ENCODE peak calls at places on chromosome 1, in five cellular contexts. B is HFF-Myc; A is AG04450; S is AG04449; L is activated T-helper 9 cell treated with anti-CD3 and anti-CD28 coated beads, Interleukin-2, amount 50 U/mL, for 16 hours. T is an unnamed sample.

GRCh38 chr1:219924348-219924747 is 4.0 kb downstream of the SLC30A10 start:
- DNase-seq in A (no peak), L (no peak), B (no peak), S (no peak), T (no peak)

GRCh38 chr1:68117416-68117815 is 67.0 kb upstream of the DIRAS3 start:
- DNase-seq in A (no peak), L (no peak), B (no peak), S (no peak), T (no peak)

GRCh38 chr1:31705080-31705866 is 1.5 kb upstream of the COL16A1 start:
- DNase-seq in S (no peak), L (peak; percentile 45), B (no peak), A (no peak), T (peak; percentile 43)

GRCh38 chr1:197618065-197618464 is 157.2 kb downstream of the DENND1B start:
- DNase-seq in B (no peak), A (no peak), L (no peak), S (no peak), T (no peak)

GRCh38 chr1:35675773-35676172 is 34.4 kb upstream of the PSMB2 start:
- DNase-seq in L (no peak), A (no peak), B (no peak), S (no peak), T (no peak)

GRCh38 chr1:234730542-234731370 is 120.8 kb upstream of the IRF2BP2 start:
- DNase-seq in L (no peak), A (no peak), S (no peak), B (no peak), T (no peak)

GRCh38 chr1:12067900-12068821 is 5.1 kb downstream of the TNFRSF8 start:
- DNase-seq in A (peak; percentile 24), S (no peak), L (peak; percentile 40), B (peak; percentile 43), T (peak; percentile 38)

GRCh38 chr1:85025940-85026339 is 22.4 kb downstream of the MCOLN3 start:
- DNase-seq in L (no peak), A (no peak), S (no peak), B (no peak), T (no peak)

GRCh38 chr1:53639251-53639721 is 99.7 kb downstream of the GLIS1 start:
- DNase-seq in A (no peak), L (no peak), B (no peak), S (no peak), T (no peak)

GRCh38 chr1:159459551-159459950 is 20.0 kb downstream of the OR10J1 start:
- DNase-seq in L (no peak), B (no peak), A (no peak), S (no peak), T (no peak)

GRCh38 chr1:186454996-186455395 is 5.9 kb downstream of the PDC start:
- DNase-seq in L (no peak), A (no peak), B (no peak), S (no peak), T (no peak)

GRCh38 chr1:193338194-193338593 is 151.8 kb upstream of the B3GALT2 start:
- DNase-seq in B (no peak), L (no peak), S (no peak), A (no peak), T (peak; percentile 16)

T was measured in HFFc6.